ENCODE peak calls at places on chromosomes 4 and X, in eight cellular contexts. One of them, this sample, is unnamed.

GRCh38 chr4:14396183-14396582 is 606.1 kb upstream of the CPEB2 start:
- DNase-seq in heart left ventricle: no peak
- DNase-seq in uterus: no peak
- DNase-seq in mucosa of descending colon: no peak
- DNase-seq in naive thymus-derived CD4-positive, alpha-beta T cell: no peak
- DNase-seq in tibial nerve: no peak
- DNase-seq in CD8-positive, alpha-beta memory T cell: no peak
- DNase-seq in endothelial cell of umbilical vein: no peak
- DNase-seq in this sample: no peak

GRCh38 chr4:21992330-21992729 is 43.8 kb upstream of the KCNIP4 start:
- DNase-seq in endothelial cell of umbilical vein: no peak
- DNase-seq in mucosa of descending colon: no peak
- DNase-seq in naive thymus-derived CD4-positive, alpha-beta T cell: no peak
- DNase-seq in tibial nerve: no peak
- DNase-seq in CD8-positive, alpha-beta memory T cell: no peak
- DNase-seq in heart left ventricle: no peak
- DNase-seq in uterus: no peak
- DNase-seq in this sample: no peak

GRCh38 chr4:104345598-104346242 is 149.0 kb downstream of the CXXC4 start:
- DNase-seq in heart left ventricle: no peak
- DNase-seq in CD8-positive, alpha-beta memory T cell: no peak
- DNase-seq in endothelial cell of umbilical vein: no peak
- DNase-seq in uterus: no peak
- DNase-seq in tibial nerve: no peak
- DNase-seq in naive thymus-derived CD4-positive, alpha-beta T cell: no peak
- DNase-seq in mucosa of descending colon: no peak
- DNase-seq in this sample: no peak

GRCh38 chrX:44898411-44899221 is 25.6 kb downstream of the KDM6A start:
- DNase-seq in mucosa of descending colon: no peak
- DNase-seq in tibial nerve: no peak
- DNase-seq in CD8-positive, alpha-beta memory T cell: no peak
- DNase-seq in uterus: no peak
- DNase-seq in naive thymus-derived CD4-positive, alpha-beta T cell: no peak
- DNase-seq in heart left ventricle: no peak
- DNase-seq in endothelial cell of umbilical vein: no peak
- DNase-seq in this sample: no peak

GRCh38 chrX:3651272-3651671 is 62.2 kb downstream of the PRKX start:
- DNase-seq in endothelial cell of umbilical vein: peak; percentile 46
- DNase-seq in mucosa of descending colon: no peak
- DNase-seq in CD8-positive, alpha-beta memory T cell: peak; percentile 31
- DNase-seq in tibial nerve: no peak
- DNase-seq in naive thymus-derived CD4-positive, alpha-beta T cell: peak; percentile 3
- DNase-seq in heart left ventricle: no peak
- DNase-seq in uterus: no peak
- DNase-seq in this sample: no peak

GRCh38 chr4:8580321-8581093 is at the start of gene GPR78:
- DNase-seq in CD8-positive, alpha-beta memory T cell: no peak
- DNase-seq in mucosa of descending colon: peak; percentile 53
- DNase-seq in heart left ventricle: no peak
- DNase-seq in endothelial cell of umbilical vein: peak; percentile 36
- DNase-seq in tibial nerve: no peak
- DNase-seq in uterus: peak; percentile 41
- DNase-seq in naive thymus-derived CD4-positive, alpha-beta T cell: no peak
- DNase-seq in this sample: peak; percentile 66

GRCh38 chr4:13590766-13591165 is 36.8 kb downstream of the BOD1L1 start:
- DNase-seq in CD8-positive, alpha-beta memory T cell: no peak
- DNase-seq in endothelial cell of umbilical vein: no peak
- DNase-seq in mucosa of descending colon: no peak
- DNase-seq in heart left ventricle: no peak
- DNase-seq in tibial nerve: no peak
- DNase-seq in uterus: no peak
- DNase-seq in naive thymus-derived CD4-positive, alpha-beta T cell: no peak
- DNase-seq in this sample: no peak

GRCh38 chrX:14228611-14229010 is 198.9 kb upstream of the GEMIN8 start:
- DNase-seq in tibial nerve: no peak
- DNase-seq in heart left ventricle: no peak
- DNase-seq in endothelial cell of umbilical vein: no peak
- DNase-seq in mucosa of descending colon: no peak
- DNase-seq in naive thymus-derived CD4-positive, alpha-beta T cell: no peak
- DNase-seq in uterus: no peak
- DNase-seq in CD8-positive, alpha-beta memory T cell: no peak
- DNase-seq in this sample: no peak

GRCh38 chr4:23717528-23718248 is 172.2 kb downstream of the PPARGC1A start:
- DNase-seq in naive thymus-derived CD4-positive, alpha-beta T cell: no peak
- DNase-seq in CD8-positive, alpha-beta memory T cell: no peak
- DNase-seq in heart left ventricle: no peak
- DNase-seq in endothelial cell of umbilical vein: no peak
- DNase-seq in mucosa of descending colon: no peak
- DNase-seq in uterus: no peak
- DNase-seq in tibial nerve: no peak
- DNase-seq in this sample: no peak

GRCh38 chr4:1192091-1192492 is 19.7 kb upstream of the SPON2 start:
- DNase-seq in heart left ventricle: peak; percentile 89
- DNase-seq in CD8-positive, alpha-beta memory T cell: no peak
- DNase-seq in mucosa of descending colon: peak; percentile 68
- DNase-seq in uterus: peak; percentile 94
- DNase-seq in naive thymus-derived CD4-positive, alpha-beta T cell: no peak
- DNase-seq in endothelial cell of umbilical vein: peak; percentile 93
- DNase-seq in tibial nerve: peak; percentile 81
- DNase-seq in this sample: peak; percentile 64

GRCh38 chr4:34486964-34487363 is 1757.3 kb downstream of the ARAP2 start:
- DNase-seq in uterus: no peak
- DNase-seq in mucosa of descending colon: no peak
- DNase-seq in heart left ventricle: no peak
- DNase-seq in endothelial cell of umbilical vein: no peak
- DNase-seq in tibial nerve: no peak
- DNase-seq in naive thymus-derived CD4-positive, alpha-beta T cell: no peak
- DNase-seq in CD8-positive, alpha-beta memory T cell: no peak
- DNase-seq in this sample: no peak

GRCh38 chr4:13892739-13893105 is 265.2 kb upstream of the BOD1L1 start:
- DNase-seq in endothelial cell of umbilical vein: peak; percentile 6
- DNase-seq in heart left ventricle: no peak
- DNase-seq in uterus: no peak
- DNase-seq in CD8-positive, alpha-beta memory T cell: no peak
- DNase-seq in mucosa of descending colon: no peak
- DNase-seq in naive thymus-derived CD4-positive, alpha-beta T cell: no peak
- DNase-seq in tibial nerve: no peak
- DNase-seq in this sample: no peak

GRCh38 chrX:148466292-148466691 is 34.1 kb upstream of the AFF2 start:
- DNase-seq in naive thymus-derived CD4-positive, alpha-beta T cell: no peak
- DNase-seq in uterus: no peak
- DNase-seq in tibial nerve: no peak
- DNase-seq in heart left ventricle: no peak
- DNase-seq in CD8-positive, alpha-beta memory T cell: no peak
- DNase-seq in mucosa of descending colon: no peak
- DNase-seq in endothelial cell of umbilical vein: no peak
- DNase-seq in this sample: no peak
- H3K4me1 ChIP-seq in naive thymus-derived CD4-positive, alpha-beta T cell: no peaks in the 10 kb centered on the region
- H3K4me1 ChIP-seq in uterus: no peaks in the 10 kb centered on the region
- H3K4me1 ChIP-seq in tibial nerve: no peaks in the 10 kb centered on the region
- H3K4me1 ChIP-seq in heart left ventricle: no peaks in the 10 kb centered on the region
- H3K4me1 ChIP-seq in CD8-positive, alpha-beta memory T cell: no peaks in the 10 kb centered on the region
- H3K4me1 ChIP-seq in mucosa of descending colon: no peaks in the 10 kb centered on the region
- H3K4me1 ChIP-seq in endothelial cell of umbilical vein: no peaks in the 10 kb centered on the region
- H3K4me1 ChIP-seq in this sample: no peaks in the 10 kb centered on the region

DNA sequence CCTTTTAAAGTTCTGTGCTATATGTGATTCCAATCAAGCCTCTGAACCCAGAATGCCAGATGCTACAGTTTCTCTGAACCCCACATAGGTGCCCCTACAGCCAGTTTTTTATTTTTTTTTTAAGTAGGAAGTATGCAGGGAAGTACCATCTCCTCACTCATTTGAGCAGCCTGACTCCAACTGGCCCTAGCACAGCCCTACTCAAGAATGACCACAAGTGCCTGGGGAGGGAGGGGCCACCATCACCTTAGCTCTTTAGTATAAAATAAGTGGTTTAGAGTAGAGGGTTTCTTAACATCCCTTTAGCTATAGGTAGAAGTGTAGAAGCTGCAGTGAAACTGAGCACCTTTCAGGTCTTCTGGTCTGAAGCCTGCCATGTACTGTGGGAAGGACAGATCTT is 14.4 kb downstream of the MSN start:
- DNase-seq in tibial nerve: no peak
- DNase-seq in heart left ventricle: no peak
- DNase-seq in CD8-positive, alpha-beta memory T cell: no peak
- DNase-seq in naive thymus-derived CD4-positive, alpha-beta T cell: no peak
- DNase-seq in endothelial cell of umbilical vein: no peak
- DNase-seq in mucosa of descending colon: no peak
- DNase-seq in uterus: no peak
- DNase-seq in this sample: no peak
- H3K4me3 ChIP-seq in tibial nerve: no peak overlapping the region
- H3K4me3 ChIP-seq in heart left ventricle: no peak overlapping the region
- H3K4me3 ChIP-seq in CD8-positive, alpha-beta memory T cell: no peak overlapping the region
- H3K4me3 ChIP-seq in naive thymus-derived CD4-positive, alpha-beta T cell: no peak overlapping the region
- H3K4me3 ChIP-seq in endothelial cell of umbilical vein: no peak overlapping the region
- H3K4me3 ChIP-seq in mucosa of descending colon: no peak overlapping the region
- H3K4me3 ChIP-seq in uterus: no peak overlapping the region
- H3K4me3 ChIP-seq in this sample: no peak overlapping the region

GRCh38 chr4:40178672-40179071 is 18.2 kb upstream of the RHOH start:
- DNase-seq in tibial nerve: no peak
- DNase-seq in endothelial cell of umbilical vein: no peak
- DNase-seq in heart left ventricle: no peak
- DNase-seq in uterus: no peak
- DNase-seq in naive thymus-derived CD4-positive, alpha-beta T cell: no peak
- DNase-seq in mucosa of descending colon: no peak
- DNase-seq in CD8-positive, alpha-beta memory T cell: no peak
- DNase-seq in this sample: no peak

GRCh38 chr4:40176602-40177001 is 20.2 kb upstream of the RHOH start:
- DNase-seq in uterus: no peak
- DNase-seq in tibial nerve: no peak
- DNase-seq in mucosa of descending colon: no peak
- DNase-seq in naive thymus-derived CD4-positive, alpha-beta T cell: no peak
- DNase-seq in heart left ventricle: no peak
- DNase-seq in endothelial cell of umbilical vein: no peak
- DNase-seq in CD8-positive, alpha-beta memory T cell: no peak
- DNase-seq in this sample: no peak

GRCh38 chr4:40170588-40170987 is 26.2 kb upstream of the RHOH start:
- DNase-seq in mucosa of descending colon: no peak
- DNase-seq in naive thymus-derived CD4-positive, alpha-beta T cell: no peak
- DNase-seq in endothelial cell of umbilical vein: no peak
- DNase-seq in CD8-positive, alpha-beta memory T cell: no peak
- DNase-seq in heart left ventricle: no peak
- DNase-seq in tibial nerve: no peak
- DNase-seq in uterus: no peak
- DNase-seq in this sample: no peak

GRCh38 chr4:40177591-40177990 is 19.2 kb upstream of the RHOH start:
- DNase-seq in endothelial cell of umbilical vein: no peak
- DNase-seq in tibial nerve: no peak
- DNase-seq in heart left ventricle: no peak
- DNase-seq in uterus: no peak
- DNase-seq in mucosa of descending colon: no peak
- DNase-seq in naive thymus-derived CD4-positive, alpha-beta T cell: no peak
- DNase-seq in CD8-positive, alpha-beta memory T cell: no peak
- DNase-seq in this sample: no peak

DNA sequence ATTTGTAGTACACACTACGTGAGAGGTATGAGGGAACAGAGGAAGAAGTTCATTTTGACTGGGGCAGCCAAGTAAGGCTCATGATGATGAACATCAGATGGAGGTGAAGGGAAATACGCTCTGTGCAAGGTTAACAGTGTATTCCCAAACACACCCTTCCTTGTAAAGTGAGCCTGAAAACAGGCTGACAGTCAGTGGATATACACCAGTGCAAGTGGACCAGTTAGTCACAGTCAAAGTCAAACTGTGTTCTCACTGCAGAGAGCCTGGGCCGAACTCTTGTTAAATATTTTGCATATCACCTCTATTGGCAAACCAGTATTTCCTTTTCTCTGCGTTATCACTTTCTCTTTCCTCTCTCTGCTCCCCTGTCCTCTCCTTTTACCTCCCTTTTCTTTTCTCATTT is 23.4 kb upstream of the RHOH start:
- DNase-seq in endothelial cell of umbilical vein: no peak
- DNase-seq in naive thymus-derived CD4-positive, alpha-beta T cell: no peak
- DNase-seq in heart left ventricle: no peak
- DNase-seq in uterus: no peak
- DNase-seq in CD8-positive, alpha-beta memory T cell: no peak
- DNase-seq in mucosa of descending colon: no peak
- DNase-seq in tibial nerve: no peak
- DNase-seq in this sample: no peak
- H3K4me1 ChIP-seq in endothelial cell of umbilical vein: no peaks in the 10 kb centered on the region
- H3K4me1 ChIP-seq in naive thymus-derived CD4-positive, alpha-beta T cell: no peaks in the 10 kb centered on the region
- H3K4me1 ChIP-seq in heart left ventricle: no peaks in the 10 kb centered on the region
- H3K4me1 ChIP-seq in uterus: no peaks in the 10 kb centered on the region
- H3K4me1 ChIP-seq in CD8-positive, alpha-beta memory T cell: peaks cover 15% of the 10 kb centered on the region
- H3K4me1 ChIP-seq in mucosa of descending colon: no peaks in the 10 kb centered on the region
- H3K4me1 ChIP-seq in tibial nerve: no peaks in the 10 kb centered on the region
- H3K4me1 ChIP-seq in this sample: no peaks in the 10 kb centered on the region

DNA sequence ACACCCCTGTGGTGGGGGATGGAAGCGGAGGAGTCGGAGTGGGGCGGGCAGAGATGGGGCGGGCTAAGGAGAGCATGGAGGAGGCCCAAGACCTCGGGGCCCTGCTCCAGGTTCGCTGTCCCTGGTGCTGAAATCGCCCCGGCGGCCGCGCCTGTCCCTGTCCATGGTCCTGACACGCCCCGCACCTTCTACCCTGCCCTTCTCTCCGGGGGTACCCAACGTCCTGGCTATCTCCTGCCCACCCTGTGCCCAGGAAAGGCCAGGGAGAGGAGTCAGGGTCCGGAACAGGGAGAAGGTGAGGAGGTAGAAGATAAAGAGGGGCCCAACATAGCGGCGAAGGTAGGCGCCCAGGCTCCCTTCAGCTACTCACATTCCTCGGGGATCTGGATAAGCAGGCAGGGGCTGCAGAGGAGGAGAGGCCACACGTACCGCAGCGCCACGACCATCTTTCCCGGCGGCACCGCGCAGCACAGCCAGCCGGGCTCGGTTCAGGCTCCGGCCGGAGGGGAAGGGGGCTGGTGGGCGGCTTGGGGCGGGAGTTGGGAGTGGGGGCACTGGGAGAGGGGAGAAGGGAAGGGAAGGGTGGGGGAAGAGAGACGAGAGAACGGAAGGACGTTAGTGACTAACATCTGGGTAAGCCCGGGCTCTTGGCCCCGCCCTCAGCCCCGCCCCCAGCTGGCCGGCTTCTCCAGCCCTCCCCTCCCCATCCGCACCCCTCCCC is 10.4 kb downstream of the L1CAM start:
- DNase-seq in heart left ventricle: peak; percentile 60
- DNase-seq in uterus: peak; percentile 54
- DNase-seq in mucosa of descending colon: no peak
- DNase-seq in CD8-positive, alpha-beta memory T cell: peak; percentile 64
- DNase-seq in endothelial cell of umbilical vein: peak; percentile 39
- DNase-seq in tibial nerve: peak; percentile 19
- DNase-seq in naive thymus-derived CD4-positive, alpha-beta T cell: peak; percentile 52
- DNase-seq in this sample: peak; percentile 53
- H3K4me3 ChIP-seq in heart left ventricle: no peak overlapping the region
- H3K4me3 ChIP-seq in uterus: no peak overlapping the region
- H3K4me3 ChIP-seq in mucosa of descending colon: no peak overlapping the region
- H3K4me3 ChIP-seq in CD8-positive, alpha-beta memory T cell: no peak overlapping the region
- H3K4me3 ChIP-seq in endothelial cell of umbilical vein: no peak overlapping the region
- H3K4me3 ChIP-seq in tibial nerve: no peak overlapping the region
- H3K4me3 ChIP-seq in naive thymus-derived CD4-positive, alpha-beta T cell: no peak overlapping the region
- H3K4me3 ChIP-seq in this sample: no peak overlapping the region